ENCODE peak calls at places on chromosomes 11 and 22, in four cellular contexts. P is HCT116, B is K562, Q is HepG2. F is an unnamed sample.

GRCh38 chr11:28822596-28822995 is 714.4 kb downstream of the METTL15 start:
- DNase-seq in P (no peak), B (no peak), Q (no peak), F (no peak)

GRCh38 chr11:14764899-14765527 is 121.4 kb downstream of the PDE3B start:
- DNase-seq in B (peak; percentile 10), Q (no peak), P (no peak), F (no peak)

GRCh38 chr22:37623075-37624016 is 14.7 kb downstream of the GGA1 start:
- DNase-seq in B (peak; percentile 72), Q (peak; percentile 50), P (no peak), F (no peak)

GRCh38 chr11:69497221-69497787 is 15.8 kb downstream of the LINC01488 start:
- DNase-seq in P (peak; percentile 56), B (no peak), Q (peak; percentile 97), F (peak; percentile 8)

GRCh38 chr22:27462190-27462589 is 339.4 kb downstream of the MN1 start:
- DNase-seq in P (no peak), Q (peak; percentile 29), B (no peak), F (no peak)

GRCh38 chr11:1828542-1828941 is 6.2 kb upstream of the SYT8 start:
- DNase-seq in P (no peak), Q (no peak), B (no peak), F (no peak)

GRCh38 chr11:69005183-69005630 is 7.8 kb downstream of the MRGPRF start:
- DNase-seq in Q (no peak), P (no peak), B (no peak), F (no peak)

GRCh38 chr22:42549329-42550060 is 4.3 kb upstream of the SERHL2 start:
- DNase-seq in Q (no peak), B (no peak), P (no peak), F (no peak)

GRCh38 chr11:60915250-60915914 is 1.4 kb downstream of the TMEM109 start:
- DNase-seq in B (no peak), P (peak; percentile 41), Q (no peak), F (no peak)

GRCh38 chr11:57711414-57712255 is at the start of gene MED19:
- DNase-seq in Q (peak; percentile 93), B (peak; percentile 88), P (peak; percentile 94), F (peak; percentile 8)

GRCh38 chr11:1480555-1481482 is 5.8 kb downstream of the MOB2 start:
- DNase-seq in P (no peak), B (no peak), Q (no peak), F (no peak)

GRCh38 chr11:1748467-1749019 is 1.9 kb downstream of the IFITM10 start:
- DNase-seq in P (no peak), Q (no peak), B (no peak), F (no peak)

GRCh38 chr11:82776377-82776776 is 42.7 kb upstream of the FAM181B start:
- DNase-seq in Q (peak; percentile 5), P (no peak), B (no peak), F (no peak)

GRCh38 chr22:50529416-50530279 is at the start of gene TYMP:
- DNase-seq in P (no peak), Q (peak; percentile 19), B (no peak), F (no peak)

GRCh38 chr22:25700996-25701815 is 40.8 kb upstream of the MYO18B start:
- DNase-seq in B (no peak), Q (no peak), P (no peak), F (no peak)

GRCh38 chr22:50705219-50705691 is 32.6 kb downstream of the SHANK3 start:
- DNase-seq in Q (no peak), P (no peak), B (peak; percentile 67), F (no peak)

GRCh38 chr11:65150513-65151271 is 16.4 kb upstream of the SYVN1 start:
- DNase-seq in Q (peak; percentile 40), P (peak; percentile 90), B (peak; percentile 68), F (peak; percentile 64)

GRCh38 chr11:737366-737765 is 9.9 kb upstream of the TALDO1 start:
- DNase-seq in P (no peak), B (peak; percentile 4), Q (no peak), F (no peak)

GRCh38 chr22:47452184-47452583 is 689.7 kb downstream of the TBC1D22A start:
- DNase-seq in P (peak; percentile 68), B (peak; percentile 66), Q (peak; percentile 53), F (no peak)

GRCh38 chr22:41966607-41967240 is 2.5 kb upstream of the SEPTIN3 start:
- DNase-seq in P (peak; percentile 48), B (peak; percentile 31), Q (peak; percentile 52), F (peak; percentile 48)

GRCh38 chr11:94794287-94795168 is 26.4 kb downstream of the AMOTL1 start:
- DNase-seq in P (peak; percentile 82), B (no peak), Q (no peak), F (no peak)

GRCh38 chr11:114207096-114207495 is 89.1 kb upstream of the NNMT start:
- DNase-seq in Q (no peak), P (no peak), B (no peak), F (no peak)

GRCh38 chr11:113457784-113458183 is 17.4 kb downstream of the DRD2 start:
- DNase-seq in B (no peak), Q (no peak), P (no peak), F (no peak)

GRCh38 chr11:85742873-85743275 is 56.9 kb upstream of the CCDC89 start:
- DNase-seq in P (no peak), B (no peak), Q (no peak), F (no peak)

GRCh38 chr11:9850224-9850895 is 186.5 kb downstream of the SWAP70 start:
- DNase-seq in Q (no peak), B (no peak), P (no peak), F (no peak)

GRCh38 chr11:13717331-13717730 is 48.9 kb downstream of the FAR1 start:
- DNase-seq in Q (no peak), P (no peak), B (no peak), F (no peak)

GRCh38 chr22:27419473-27419872 is 382.1 kb downstream of the MN1 start:
- DNase-seq in Q (no peak), B (no peak), P (no peak), F (no peak)

GRCh38 chr11:124799384-124800225 is 601 bp downstream of the MSANTD2 start:
- DNase-seq in P (no peak), B (peak; percentile 53), Q (no peak), F (no peak)

GRCh38 chr11:77886401-77886800 is 65.5 kb downstream of the AAMDC start:
- DNase-seq in P (no peak), B (no peak), Q (no peak), F (no peak)

GRCh38 chr11:134664447-134664846 is 252.4 kb upstream of the B3GAT1 start:
- DNase-seq in Q (no peak), B (no peak), P (no peak), F (no peak)

GRCh38 chr11:2428322-2428795 is 16.0 kb downstream of the TRPM5 start:
- DNase-seq in Q (peak; percentile 61), P (peak; percentile 52), B (peak; percentile 67), F (peak; percentile 17)

GRCh38 chr11:93166194-93166593 is 31.6 kb downstream of the SLC36A4 start:
- DNase-seq in Q (no peak), B (no peak), P (no peak), F (no peak)

GRCh38 chr11:214083-214482 is 6.6 kb downstream of the RIC8A start:
- DNase-seq in Q (no peak), P (no peak), B (no peak), F (no peak)

GRCh38 chr22:49295465-49295743 is 532.3 kb downstream of the BRD1 start:
- DNase-seq in B (no peak), Q (no peak), P (no peak), F (no peak)

GRCh38 chr11:45252134-45252856 is 33.8 kb downstream of the SYT13 start:
- DNase-seq in P (peak; percentile 75), Q (peak; percentile 35), B (peak; percentile 83), F (no peak)
- TF ChIP-seq TCF7L2 in P (no peak), Q (no peak), B (no peak), F (no peak)

GRCh38 chr22:19797631-19798319 is 37.2 kb downstream of the TBX1 start:
- DNase-seq in Q (no peak), B (no peak), P (no peak), F (no peak)
- TF ChIP-seq TCF7L2 in Q (no peak), B (no peak), P (no peak), F (no peak)

GRCh38 chr11:62190011-62190410 is at the start of gene SCGB1D1:
- DNase-seq in Q (no peak), P (no peak), B (no peak), F (no peak)
- TF ChIP-seq TCF7L2 in Q (no peak), P (no peak), B (no peak), F (no peak)

DNA sequence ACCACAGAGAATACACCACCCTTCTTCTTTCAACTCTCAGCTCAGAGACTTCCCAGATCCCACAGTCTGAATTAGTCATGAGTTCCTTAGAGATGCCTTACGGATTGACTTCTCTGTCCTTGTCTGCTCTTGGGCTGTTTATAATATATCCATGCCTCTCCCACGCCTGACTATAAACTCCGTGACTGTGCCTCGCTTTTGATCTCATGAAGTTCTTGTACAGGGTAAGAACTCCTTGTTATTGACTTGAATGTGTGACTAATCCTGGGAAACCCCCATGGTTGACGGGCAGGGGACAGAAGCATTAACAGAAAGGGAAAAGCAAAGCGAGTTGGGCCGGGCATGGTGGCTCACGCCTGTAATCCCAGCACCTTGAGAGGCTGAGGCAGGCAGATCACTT is 62.4 kb upstream of the POU2AF1 start:
- DNase-seq in Q (no peak), B (no peak), P (no peak), F (no peak)
- TF ChIP-seq TCF7L2 in Q (no peak), B (no peak), P (no peak), F (peak; percentile 16)

F was measured in Panc1.